ENCODE peak calls at places on chromosomes 13 and 19, in ten cellular contexts. U is H9, W is heart left ventricle, N is MCF 10A, H is AG09309, A is astrocyte, L is HL-60, I is PC-3, B is Peyer's patch, C is fibroblast of mammary gland. R is an unnamed sample.

GRCh38 chr13:28313579-28313978 is 175.2 kb downstream of the PAN3 start:
- DNase-seq in U (no peak), W (no peak), N (no peak), H (no peak), A (no peak), L (no peak), I (no peak), B (no peak), C (peak; percentile 55), R (no peak)

GRCh38 chr13:110409581-110409992 is 102.5 kb downstream of the COL4A2 start:
- DNase-seq in U (no peak), W (no peak), N (peak; percentile 53), H (no peak), A (peak; percentile 92), L (no peak), I (peak; percentile 74), B (no peak), C (peak; percentile 48), R (no peak)

GRCh38 chr19:39083983-39084731 is at the start of gene ACP7:
- DNase-seq in U (no peak), W (no peak), N (no peak), H (no peak), A (no peak), L (no peak), I (peak; percentile 32), B (no peak), C (no peak), R (no peak)

GRCh38 chr19:1106841-1107654 is 3.3 kb downstream of the GPX4 start:
- DNase-seq in U (no peak), W (no peak), N (peak; percentile 82), H (no peak), A (peak; percentile 46), L (no peak), I (peak; percentile 60), B (no peak), C (peak; percentile 60), R (no peak)

GRCh38 chr19:752652-753517 is 2.0 kb downstream of the MISP start:
- DNase-seq in U (no peak), W (peak; percentile 57), N (peak; percentile 73), H (peak; percentile 60), A (peak; percentile 79), L (peak; percentile 31), I (peak; percentile 94), B (no peak), C (peak; percentile 85), R (no peak)

GRCh38 chr13:97005631-97006262 is 11.5 kb upstream of the OXGR1 start:
- DNase-seq in U (no peak), W (no peak), N (no peak), H (no peak), A (peak; percentile 61), L (no peak), I (peak; percentile 9), B (no peak), C (peak; percentile 55), R (no peak)

GRCh38 chr13:23087884-23088283 is 92.9 kb upstream of the SGCG start:
- DNase-seq in U (peak; percentile 53), W (no peak), N (no peak), H (no peak), A (no peak), L (no peak), I (peak; percentile 31), B (no peak), C (peak; percentile 41), R (no peak)

GRCh38 chr13:109155301-109155761 is 525.9 kb downstream of the MYO16 start:
- DNase-seq in U (no peak), W (no peak), N (peak; percentile 83), H (peak; percentile 89), A (peak; percentile 98), L (no peak), I (peak; percentile 64), B (no peak), C (peak; percentile 90), R (no peak)

GRCh38 chr13:113887700-113888201 is 23.9 kb upstream of the GAS6 start:
- DNase-seq in U (no peak), W (no peak), N (no peak), H (no peak), A (peak; percentile 76), L (no peak), I (no peak), B (no peak), C (no peak), R (no peak)

GRCh38 chr13:37617162-37617561 is 18.6 kb upstream of the POSTN start:
- DNase-seq in U (no peak), W (no peak), N (peak; percentile 41), H (peak; percentile 79), A (peak; percentile 96), L (no peak), I (peak; percentile 39), B (no peak), C (peak; percentile 55), R (no peak)

GRCh38 chr19:58477130-58477529 is 978 bp downstream of the ZNF446 start:
- DNase-seq in U (peak; percentile 33), W (no peak), N (no peak), H (no peak), A (no peak), L (no peak), I (no peak), B (no peak), C (no peak), R (no peak)

GRCh38 chr13:90055121-90055520 is 1292.4 kb upstream of the MIR17HG start:
- DNase-seq in U (no peak), W (no peak), N (peak; percentile 38), H (no peak), A (peak; percentile 31), L (no peak), I (peak; percentile 79), B (no peak), C (peak; percentile 3), R (no peak)

GRCh38 chr19:55305983-55306562 is 19.1 kb downstream of the TMEM150B start:
- DNase-seq in U (peak; percentile 52), W (no peak), N (no peak), H (no peak), A (no peak), L (no peak), I (peak; percentile 39), B (no peak), C (no peak), R (no peak)

GRCh38 chr13:110665491-110666254 is 40.2 kb downstream of the CARS2 start:
- DNase-seq in U (no peak), W (no peak), N (no peak), H (no peak), A (no peak), L (no peak), I (no peak), B (peak; percentile 38), C (no peak), R (no peak)

GRCh38 chr13:100528353-100528752 is 60.2 kb downstream of the GGACT start:
- DNase-seq in U (no peak), W (no peak), N (no peak), H (no peak), A (no peak), L (no peak), I (no peak), B (no peak), C (no peak), R (no peak)

GRCh38 chr19:42088471-42089190 is 12.7 kb downstream of the ZNF574 start:
- DNase-seq in U (no peak), W (no peak), N (no peak), H (no peak), A (peak; percentile 78), L (no peak), I (no peak), B (no peak), C (peak; percentile 71), R (no peak)

GRCh38 chr19:50478901-50479715 is 2.5 kb upstream of the GARIN5A start:
- DNase-seq in U (peak; percentile 83), W (no peak), N (no peak), H (no peak), A (no peak), L (no peak), I (peak; percentile 38), B (no peak), C (peak; percentile 54), R (no peak)
- TF ChIP-seq CTCF in U (peak; percentile 90), W (peak; percentile 44), N (no peak), H (peak; percentile 57), A (peak; percentile 56), L (peak; percentile 10), I (peak; percentile 80), B (no peak), C (peak; percentile 74), R (peak; percentile 77)

DNA sequence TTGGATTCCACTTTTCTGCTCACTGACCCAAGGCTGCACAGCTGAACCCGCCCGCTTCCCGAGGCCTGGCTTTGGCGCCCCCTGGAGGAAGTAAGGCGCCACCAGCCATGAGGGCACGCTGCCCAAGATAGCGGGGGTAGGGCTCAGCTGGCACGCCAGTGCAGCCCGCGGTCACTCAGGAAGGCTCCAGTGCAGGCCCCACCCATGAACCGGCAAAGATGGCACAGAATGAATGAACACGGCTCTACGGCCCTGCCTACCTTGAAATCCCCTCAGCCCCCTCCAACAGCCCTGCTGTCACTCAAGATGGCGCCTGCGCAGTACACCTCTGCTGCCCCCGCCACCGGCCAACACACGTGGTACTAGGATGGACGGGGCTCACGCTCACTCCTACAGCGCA is 3.0 kb downstream of the PEG3 start:
- DNase-seq in U (no peak), W (peak; percentile 82), N (no peak), H (no peak), A (no peak), L (peak; percentile 65), I (peak; percentile 65), B (no peak), C (peak; percentile 45), R (no peak)
- TF ChIP-seq CTCF in U (no peak), W (peak; percentile 57), N (no peak), H (no peak), A (peak; percentile 15), L (peak; percentile 8), I (peak; percentile 48), B (no peak), C (peak; percentile 23), R (peak; percentile 56)

DNA sequence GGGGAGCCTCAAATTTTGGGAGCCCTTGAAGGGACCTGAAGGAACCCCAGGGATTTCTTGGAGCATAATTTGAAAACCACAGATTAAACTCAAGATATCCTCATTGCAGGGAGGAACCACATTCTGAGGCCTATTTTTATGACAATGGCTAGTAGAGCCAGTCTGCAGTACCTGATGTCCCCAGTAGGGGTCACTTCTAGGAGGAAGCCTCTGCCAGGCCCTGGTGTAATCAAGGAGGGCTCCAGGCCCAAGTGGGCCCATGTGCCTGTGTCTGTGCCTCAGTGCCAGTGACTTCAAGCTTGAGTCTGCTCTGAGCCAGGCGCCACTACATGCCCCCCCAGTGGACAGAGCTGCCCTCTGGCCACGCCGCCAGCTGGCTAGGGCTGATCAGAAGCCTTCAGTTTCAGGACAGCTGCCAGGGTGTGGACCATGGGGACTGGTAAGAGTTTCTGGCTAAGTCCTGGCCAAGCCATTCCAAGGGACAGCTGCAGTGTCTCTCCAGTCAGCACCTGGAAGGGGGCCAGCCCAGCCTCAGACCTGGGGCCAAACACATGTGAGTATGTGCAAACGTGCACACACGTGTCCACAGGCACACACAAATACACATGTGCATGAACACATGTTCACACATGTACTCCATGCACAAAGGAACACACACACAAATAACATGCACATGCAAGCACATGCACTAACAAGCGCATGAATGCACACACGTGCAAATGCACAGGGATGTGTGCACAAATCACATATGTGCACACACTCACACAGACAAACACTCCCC is 20.5 kb upstream of the SLC7A10 start:
- DNase-seq in U (no peak), W (peak; percentile 43), N (no peak), H (no peak), A (no peak), L (no peak), I (no peak), B (no peak), C (no peak), R (no peak)
- TF ChIP-seq CTCF in U (peak; percentile 72), W (peak; percentile 5), N (peak; percentile 74), H (peak; percentile 55), A (no peak), L (peak; percentile 60), I (peak; percentile 59), B (peak; percentile 20), C (peak; percentile 64), R (peak; percentile 4)

GRCh38 chr13:54305377-54305776 is 1276.8 kb downstream of the OLFM4 start:
- DNase-seq in U (peak; percentile 40), W (no peak), N (no peak), H (no peak), A (no peak), L (no peak), I (no peak), B (no peak), C (no peak), R (no peak)
- TF ChIP-seq CTCF in U (peak; percentile 61), W (no peak), N (no peak), H (no peak), A (no peak), L (no peak), I (no peak), B (no peak), C (no peak), R (no peak)